ENCODE peak calls at places on chromosomes 4 and X, in six cellular contexts. T is stimulated activated CD8-positive, alpha-beta memory T cell treated with anti-CD3 and anti-CD28 coated beads, Interleukin-2, amount 100 ng/mL, for 48 hours; Q is fibroblast of gingiva; Y is pulmonary artery endothelial cell; N is cardiac muscle cell; H is WTC11. W is an unnamed sample.

GRCh38 chr4:109864134-109864533 is 16.2 kb downstream of the LRIT3 start:
- DNase-seq in T (no peak), Q (no peak), Y (no peak), N (no peak), H (no peak), W (no peak)

GRCh38 chrX:24231169-24231568 is 81.6 kb downstream of the ZFX start:
- DNase-seq in T (no peak), Q (peak), Y (peak), N (peak), H (no peak), W (peak)

GRCh38 chrX:19827088-19827487 is 60.3 kb downstream of the SH3KBP1 start:
- DNase-seq in T (no peak), Q (no peak), Y (no peak), N (no peak), H (no peak), W (no peak)

GRCh38 chrX:46837543-46838481 is 969 bp downstream of the RP2 start:
- DNase-seq in T (no peak), Q (no peak), Y (no peak), N (no peak), H (no peak), W (no peak)

GRCh38 chrX:71622347-71623104 is 4.2 kb upstream of the CXCR3 start:
- DNase-seq in T (no peak), Q (peak), Y (peak), N (peak), H (peak), W (peak)

GRCh38 chr4:174222266-174222872 is 61.1 kb downstream of the FBXO8 start:
- DNase-seq in T (no peak), Q (no peak), Y (no peak), N (peak), H (no peak), W (no peak)

GRCh38 chrX:128518508-128518907 is 466.3 kb upstream of the ACTRT1 start:
- DNase-seq in T (no peak), Q (no peak), Y (no peak), N (no peak), H (no peak), W (no peak)

GRCh38 chrX:148134578-148134977 is 153.4 kb downstream of the FMR1NB start:
- DNase-seq in T (no peak), Q (no peak), Y (no peak), N (no peak), H (no peak), W (no peak)

GRCh38 chrX:78092296-78092695 is 11.8 kb upstream of the PGK1 start:
- DNase-seq in T (no peak), Q (peak), Y (no peak), N (peak), H (peak), W (peak)

GRCh38 chrX:70755850-70756249 is 152.7 kb downstream of the TEX11 start:
- DNase-seq in T (peak), Q (no peak), Y (no peak), N (no peak), H (peak), W (no peak)

GRCh38 chr4:67721770-67722597 is 21.0 kb upstream of the UBA6 start:
- DNase-seq in T (no peak), Q (no peak), Y (no peak), N (peak), H (peak), W (no peak)

GRCh38 chr4:178347091-178347490 is 904.9 kb upstream of the AGA start:
- DNase-seq in T (no peak), Q (no peak), Y (no peak), N (no peak), H (no peak), W (no peak)

GRCh38 chr4:161254375-161254774 is 909.4 kb downstream of the FSTL5 start:
- DNase-seq in T (no peak), Q (no peak), Y (no peak), N (no peak), H (no peak), W (no peak)

GRCh38 chr4:134144337-134144736 is 57.3 kb downstream of the PABPC4L start:
- DNase-seq in T (no peak), Q (no peak), Y (no peak), N (no peak), H (no peak), W (no peak)

GRCh38 chr4:185346975-185347601 is 48.6 kb downstream of the LRP2BP start:
- DNase-seq in T (no peak), Q (no peak), Y (no peak), N (peak), H (no peak), W (peak)

GRCh38 chr4:183417356-183417755 is 27.1 kb upstream of the CDKN2AIP start:
- DNase-seq in T (no peak), Q (no peak), Y (no peak), N (no peak), H (no peak), W (no peak)

GRCh38 chr4:788006-788635 is 37.8 kb downstream of the CPLX1 start:
- DNase-seq in T (no peak), Q (no peak), Y (no peak), N (no peak), H (no peak), W (no peak)

GRCh38 chrX:1071351-1071750 is 141.1 kb downstream of the CRLF2 start:
- DNase-seq in T (no peak), Q (no peak), Y (no peak), N (no peak), H (no peak), W (no peak)

GRCh38 chr4:3836802-3837601 is 70.8 kb downstream of the ADRA2C start:
- DNase-seq in T (no peak), Q (no peak), Y (no peak), N (no peak), H (peak), W (no peak)

GRCh38 chr4:52838729-52839722 is 23.1 kb upstream of the RASL11B start:
- DNase-seq in T (no peak), Q (no peak), Y (no peak), N (no peak), H (no peak), W (no peak)

GRCh38 chrX:95056901-95057300 is 1382.9 kb downstream of the FAM133A start:
- DNase-seq in T (no peak), Q (peak), Y (no peak), N (peak), H (no peak), W (no peak)

GRCh38 chr4:184831153-184831552 is 5.4 kb upstream of the ACSL1 start:
- DNase-seq in T (no peak), Q (no peak), Y (no peak), N (no peak), H (no peak), W (no peak)

GRCh38 chrX:7690842-7691241 is 152.1 kb upstream of the VCX start:
- DNase-seq in T (no peak), Q (no peak), Y (no peak), N (no peak), H (peak), W (no peak)

GRCh38 chr4:32789026-32789608 is 2068.9 kb downstream of the PCDH7 start:
- DNase-seq in T (no peak), Q (peak), Y (no peak), N (peak), H (no peak), W (no peak)

GRCh38 chrX:149255860-149256259 is 249.2 kb downstream of the IDS start:
- DNase-seq in T (no peak), Q (no peak), Y (no peak), N (no peak), H (no peak), W (no peak)

GRCh38 chr4:791866-792630 is 33.9 kb downstream of the CPLX1 start:
- DNase-seq in T (no peak), Q (no peak), Y (no peak), N (peak), H (peak), W (no peak)

GRCh38 chrX:127877358-127877757 is 174.8 kb downstream of the ACTRT1 start:
- DNase-seq in T (no peak), Q (no peak), Y (peak), N (peak), H (no peak), W (no peak)

GRCh38 chr4:40842725-40843401 is 93.1 kb downstream of the NSUN7 start:
- DNase-seq in T (no peak), Q (no peak), Y (no peak), N (no peak), H (no peak), W (no peak)

GRCh38 chr4:120990246-120990645 is 67.7 kb upstream of the PRDM5 start:
- DNase-seq in T (no peak), Q (no peak), Y (no peak), N (no peak), H (no peak), W (no peak)

GRCh38 chr4:4735136-4735754 is 124.2 kb upstream of the MSX1 start:
- DNase-seq in T (no peak), Q (no peak), Y (no peak), N (no peak), H (no peak), W (no peak)

GRCh38 chrX:118758511-118758910 is 31.1 kb downstream of the IL13RA1 start:
- DNase-seq in T (no peak), Q (no peak), Y (no peak), N (no peak), H (no peak), W (no peak)

GRCh38 chr4:19947349-19947748 is 304.4 kb upstream of the SLIT2 start:
- DNase-seq in T (no peak), Q (peak), Y (no peak), N (peak), H (no peak), W (peak)

GRCh38 chr4:58475097-58475496 is 1364.9 kb upstream of the IGFBP7 start:
- DNase-seq in T (no peak), Q (no peak), Y (no peak), N (no peak), H (no peak), W (no peak)

GRCh38 chr4:20359692-20360091 is 108.0 kb downstream of the SLIT2 start:
- DNase-seq in T (no peak), Q (no peak), Y (no peak), N (no peak), H (no peak), W (no peak)